ENCODE peak calls at places on chromosomes 16 and 17, in seven cellular contexts. A is mesenchymal stem cell; C is dorsolateral prefrontal cortex; V is HepG2; T is gastrocnemius medialis; E is right lobe of liver; G is CD8-positive, alpha-beta memory T cell. F is an unnamed sample.

GRCh38 chr17:8744086-8744781 is 402 bp downstream of the CCDC42 start:
- DNase-seq in A (no peak), C (no peak), V (no peak), T (no peak), E (no peak), G (no peak), F (no peak)

GRCh38 chr17:50265690-50266306 is 8.5 kb upstream of the TMEM92 start:
- DNase-seq in A (no peak), C (no peak), V (no peak), T (no peak), E (peak), G (no peak), F (no peak)

GRCh38 chr17:32103476-32104113 is 38.7 kb upstream of the RHOT1 start:
- DNase-seq in A (no peak), C (no peak), V (no peak), T (no peak), E (no peak), G (no peak), F (no peak)

GRCh38 chr16:28982418-28982817 is 2.4 kb upstream of the LAT start:
- DNase-seq in A (no peak), C (no peak), V (no peak), T (no peak), E (no peak), G (no peak), F (no peak)

GRCh38 chr16:68732741-68733399 is 4.2 kb upstream of the CDH1 start:
- DNase-seq in A (no peak), C (no peak), V (no peak), T (no peak), E (no peak), G (no peak), F (no peak)

GRCh38 chr16:19284207-19284606 is 1.3 kb upstream of the CLEC19A start:
- DNase-seq in A (no peak), C (peak), V (no peak), T (peak), E (peak), G (no peak), F (no peak)

GRCh38 chr17:45108595-45109521 is 23.5 kb downstream of the PLCD3 start:
- DNase-seq in A (no peak), C (no peak), V (no peak), T (no peak), E (no peak), G (no peak), F (no peak)

GRCh38 chr16:50309527-50310307 is 43.4 kb downstream of the ADCY7 start:
- DNase-seq in A (no peak), C (peak), V (peak), T (no peak), E (no peak), G (peak), F (no peak)

GRCh38 chr17:5019475-5019956 is 15.7 kb downstream of the SLC52A1 start:
- DNase-seq in A (no peak), C (no peak), V (no peak), T (no peak), E (no peak), G (peak), F (no peak)

GRCh38 chr17:4004517-4005295 is 40.5 kb upstream of the ATP2A3 start:
- DNase-seq in A (peak), C (no peak), V (peak), T (no peak), E (peak), G (peak), F (peak)

GRCh38 chr16:57268804-57269800 is 15.4 kb downstream of the PLLP start:
- DNase-seq in A (no peak), C (no peak), V (peak), T (no peak), E (peak), G (no peak), F (no peak)

GRCh38 chr16:58051296-58051695 is 25.7 kb downstream of the MMP15 start:
- DNase-seq in A (no peak), C (no peak), V (no peak), T (no peak), E (no peak), G (no peak), F (no peak)

GRCh38 chr17:6257339-6257738 is 177.6 kb downstream of the AIPL1 start:
- DNase-seq in A (peak), C (no peak), V (no peak), T (no peak), E (no peak), G (no peak), F (no peak)

GRCh38 chr17:7177954-7178477 is 1.2 kb downstream of the ASGR1 start:
- DNase-seq in A (peak), C (no peak), V (peak), T (no peak), E (peak), G (no peak), F (no peak)

GRCh38 chr17:31674717-31675349 is 184.2 kb downstream of the COPRS start:
- DNase-seq in A (peak), C (no peak), V (no peak), T (no peak), E (no peak), G (no peak), F (no peak)

GRCh38 chr17:82752371-82753200 is 721 bp downstream of the TBCD start:
- DNase-seq in A (peak), C (no peak), V (no peak), T (no peak), E (peak), G (no peak), F (no peak)

GRCh38 chr16:15041260-15042011 is 14.4 kb downstream of the NTAN1 start:
- DNase-seq in A (no peak), C (no peak), V (no peak), T (peak), E (peak), G (no peak), F (no peak)

GRCh38 chr16:35575432-35575821 is 2116.0 kb downstream of the TP53TG3F start:
- DNase-seq in A (no peak), C (no peak), V (no peak), T (no peak), E (no peak), G (no peak), F (no peak)

GRCh38 chr17:75876190-75876937 is 2.0 kb downstream of the TRIM47 start:
- DNase-seq in A (peak), C (no peak), V (peak), T (no peak), E (peak), G (peak), F (no peak)

GRCh38 chr16:17367932-17368331 is 102.8 kb downstream of the XYLT1 start:
- DNase-seq in A (no peak), C (no peak), V (no peak), T (no peak), E (no peak), G (no peak), F (no peak)

GRCh38 chr16:86575754-86576557 is 2.4 kb upstream of the FOXL1 start:
- DNase-seq in A (peak), C (no peak), V (peak), T (peak), E (peak), G (no peak), F (no peak)

GRCh38 chr17:45828171-45829133 is 16.2 kb upstream of the SPPL2C start:
- DNase-seq in A (no peak), C (no peak), V (no peak), T (no peak), E (no peak), G (no peak), F (no peak)

GRCh38 chr17:81564778-81565177 is 12.6 kb upstream of the FAAP100 start:
- DNase-seq in A (no peak), C (no peak), V (no peak), T (no peak), E (no peak), G (no peak), F (no peak)

GRCh38 chr16:87583453-87584131 is 18.7 kb upstream of the JPH3 start:
- DNase-seq in A (peak), C (no peak), V (no peak), T (no peak), E (no peak), G (no peak), F (no peak)

GRCh38 chr17:29151567-29151966 is 28.6 kb downstream of the MYO18A start:
- DNase-seq in A (peak), C (no peak), V (peak), T (no peak), E (no peak), G (no peak), F (no peak)

GRCh38 chr16:67445913-67446907 is 15.3 kb downstream of the HSD11B2 start:
- DNase-seq in A (no peak), C (no peak), V (peak), T (no peak), E (peak), G (no peak), F (no peak)

GRCh38 chr16:30655815-30656347 is 2.4 kb upstream of the FBRS start:
- DNase-seq in A (no peak), C (no peak), V (no peak), T (no peak), E (no peak), G (no peak), F (no peak)

GRCh38 chr17:36001109-36001735 is at the start of gene CCL15:
- DNase-seq in A (no peak), C (no peak), V (peak), T (no peak), E (no peak), G (no peak), F (no peak)

GRCh38 chr17:61362396-61362795 is 37.2 kb upstream of the TBX2 start:
- DNase-seq in A (no peak), C (no peak), V (no peak), T (no peak), E (no peak), G (no peak), F (no peak)

GRCh38 chr17:75720656-75721462 is at the start of gene ITGB4:
- DNase-seq in A (no peak), C (peak), V (peak), T (no peak), E (no peak), G (peak), F (no peak)

GRCh38 chr17:8300629-8301242 is 5.5 kb upstream of the SLC25A35 start:
- DNase-seq in A (peak), C (peak), V (peak), T (peak), E (peak), G (peak), F (peak)

GRCh38 chr17:56595831-56596740 is 2.6 kb downstream of the NOG start:
- DNase-seq in A (peak), C (no peak), V (no peak), T (no peak), E (no peak), G (no peak), F (no peak)

GRCh38 chr17:74163271-74163821 is 40.1 kb upstream of the RPL38 start:
- DNase-seq in A (no peak), C (no peak), V (no peak), T (no peak), E (no peak), G (peak), F (no peak)

GRCh38 chr16:57004387-57005250 is 15.3 kb downstream of the NLRC5 start:
- DNase-seq in A (no peak), C (no peak), V (peak), T (no peak), E (no peak), G (no peak), F (no peak)

GRCh38 chr17:28180449-28180848 is 138.0 kb downstream of the NLK start:
- DNase-seq in A (peak), C (no peak), V (no peak), T (no peak), E (no peak), G (no peak), F (no peak)

GRCh38 chr17:74123350-74123749 is 80.1 kb upstream of the RPL38 start:
- DNase-seq in A (no peak), C (no peak), V (no peak), T (no peak), E (no peak), G (no peak), F (no peak)

GRCh38 chr17:14428640-14429029 is 127.8 kb downstream of the HS3ST3B1 start:
- DNase-seq in A (no peak), C (no peak), V (no peak), T (no peak), E (no peak), G (peak), F (no peak)

GRCh38 chr17:56112086-56112485 is 41.2 kb upstream of the ANKFN1 start:
- DNase-seq in A (no peak), C (no peak), V (no peak), T (no peak), E (no peak), G (no peak), F (no peak)

GRCh38 chr16:66070140-66070887 is 296.2 kb upstream of the CDH5 start:
- DNase-seq in A (peak), C (no peak), V (no peak), T (peak), E (no peak), G (no peak), F (no peak)

GRCh38 chr17:4487820-4488716 is 10.6 kb upstream of the SPNS2 start:
- DNase-seq in A (no peak), C (no peak), V (no peak), T (no peak), E (no peak), G (no peak), F (no peak)

GRCh38 chr17:68851875-68852274 is 103.3 kb downstream of the ABCA8 start:
- DNase-seq in A (no peak), C (no peak), V (no peak), T (no peak), E (no peak), G (no peak), F (no peak)
- H3K27ac ChIP-seq in A (no peak), C (no peak), V (no peak), T (no peak), E (no peak), G (no peak), F (no peak)

DNA sequence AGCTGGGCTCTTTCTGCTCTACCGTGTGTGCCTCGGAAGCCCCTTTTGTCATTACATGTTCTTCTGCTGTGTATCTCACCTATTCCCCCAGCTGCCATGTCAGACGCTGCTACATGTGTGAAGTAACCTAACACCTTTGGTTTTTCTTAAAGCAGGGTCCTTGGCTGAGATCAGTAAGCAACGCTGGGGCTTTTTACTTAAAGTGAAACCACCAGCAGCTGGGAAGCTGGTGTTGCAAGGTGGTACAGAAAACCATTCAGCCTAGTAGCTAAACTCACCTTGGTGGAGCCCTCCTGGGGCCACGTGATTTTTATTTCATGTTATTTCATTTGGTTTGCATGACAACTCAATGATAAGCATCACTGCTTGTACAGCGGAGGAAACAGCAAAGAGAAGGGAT is 62.6 kb downstream of the PLCG2 start:
- DNase-seq in A (no peak), C (no peak), V (no peak), T (no peak), E (no peak), G (peak), F (no peak)
- H3K27ac ChIP-seq in A (no peak), C (no peak), V (no peak), T (no peak), E (no peak), G (peak), F (no peak)

GRCh38 chr17:65743313-65743665 is 181.8 kb upstream of the AXIN2 start:
- DNase-seq in A (no peak), C (no peak), V (no peak), T (no peak), E (no peak), G (no peak), F (no peak)
- H3K27ac ChIP-seq in A (no peak), C (no peak), V (no peak), T (no peak), E (no peak), G (no peak), F (no peak)

GRCh38 chr16:11361043-11361442 is 15.8 kb downstream of the RMI2 start:
- DNase-seq in A (no peak), C (no peak), V (no peak), T (no peak), E (no peak), G (no peak), F (no peak)
- H3K27ac ChIP-seq in A (peak), C (no peak), V (no peak), T (no peak), E (no peak), G (no peak), F (no peak)

GRCh38 chr17:66492500-66493123 is 190.2 kb downstream of the PRKCA start:
- DNase-seq in A (peak), C (no peak), V (no peak), T (no peak), E (no peak), G (no peak), F (no peak)
- H3K27ac ChIP-seq in A (peak), C (no peak), V (no peak), T (no peak), E (peak), G (no peak), F (peak)

GRCh38 chr17:48570325-48571023 is 7.7 kb downstream of the HOXB4 start:
- DNase-seq in A (peak), C (no peak), V (no peak), T (no peak), E (no peak), G (peak), F (no peak)
- H3K27ac ChIP-seq in A (peak), C (no peak), V (no peak), T (peak), E (peak), G (no peak), F (no peak)

DNA sequence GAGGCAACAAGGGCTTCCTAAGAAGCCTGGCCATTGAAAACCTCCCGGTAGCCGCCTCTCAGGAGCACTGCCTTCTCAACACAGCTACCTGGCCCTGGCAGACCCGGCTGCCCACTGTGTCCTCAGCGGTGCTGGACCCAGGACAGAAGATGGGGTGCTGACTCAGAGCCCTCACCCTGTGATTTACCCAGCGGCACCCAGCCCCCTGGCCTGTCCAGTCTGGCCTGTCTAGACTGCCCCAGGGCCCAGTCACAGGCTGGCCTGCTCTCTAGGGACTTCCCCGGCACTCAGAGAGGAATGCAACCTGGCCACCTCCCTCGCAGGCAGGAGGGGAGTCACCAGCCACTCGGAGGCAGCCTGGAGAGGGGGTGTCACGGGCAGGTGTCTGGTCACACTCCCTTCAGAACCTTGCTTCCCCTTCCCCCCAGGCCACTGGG is 20.1 kb downstream of the PIEZO1 start:
- DNase-seq in A (peak), C (no peak), V (no peak), T (no peak), E (no peak), G (no peak), F (no peak)
- H3K27ac ChIP-seq in A (no peak), C (no peak), V (no peak), T (no peak), E (no peak), G (no peak), F (no peak)

DNA sequence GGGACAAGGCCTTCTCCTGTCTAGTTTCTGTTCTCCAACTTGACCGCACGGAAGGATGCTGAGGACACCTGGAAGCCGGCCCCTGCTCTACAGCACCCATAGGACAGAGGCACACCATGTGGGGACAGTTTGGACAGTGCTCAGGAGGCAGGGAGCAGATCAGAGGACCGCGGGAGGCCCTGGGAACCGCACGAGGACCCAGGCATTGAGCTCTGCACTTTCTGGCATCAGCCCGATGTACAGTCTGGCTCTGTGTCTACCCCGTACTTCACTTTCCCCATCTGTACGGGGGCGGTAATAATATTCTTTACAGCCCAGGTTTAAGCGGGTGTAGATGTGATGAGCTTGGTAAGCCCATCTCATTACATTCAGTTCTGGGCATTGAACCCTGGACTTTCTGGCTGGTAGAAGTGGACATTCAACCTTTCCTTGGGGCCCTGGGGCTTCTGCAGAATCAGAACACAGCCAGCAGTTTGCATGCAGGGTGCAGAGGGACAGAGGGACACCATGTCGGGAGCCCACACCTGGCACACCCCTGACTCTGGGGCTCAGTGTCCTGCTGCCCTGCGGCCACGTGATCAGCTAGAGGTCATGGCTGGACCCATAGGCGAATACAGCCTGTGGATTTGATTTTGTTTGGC is 258.7 kb downstream of the SEC14L1 start:
- DNase-seq in A (no peak), C (no peak), V (no peak), T (no peak), E (no peak), G (no peak), F (no peak)
- H3K27ac ChIP-seq in A (no peak), C (no peak), V (peak), T (peak), E (no peak), G (no peak), F (no peak)

F was measured in substantia nigra.